ENCODE peak calls at places on chromosomes 1 and 21, in four cellular contexts. B, F, G and E are unnamed samples.

GRCh38 chr1:224620105-224620504 is 4.0 kb downstream of the CNIH3 start:
- DNase-seq in F (no peak), B (no peak), G (no peak), E (no peak)

GRCh38 chr21:16533692-16534407 is 804.1 kb downstream of the USP25 start:
- DNase-seq in F (no peak), G (no peak), B (no peak), E (peak)

GRCh38 chr1:244735404-244735803 is 82.5 kb downstream of the DESI2 start:
- DNase-seq in G (no peak), F (no peak), B (peak), E (no peak)

GRCh38 chr1:44294588-44295007 is 60.5 kb downstream of the ERI3 start:
- DNase-seq in G (no peak), F (no peak), B (no peak), E (peak)

GRCh38 chr1:194102607-194103006 is 916.2 kb upstream of the B3GALT2 start:
- DNase-seq in G (no peak), B (peak), F (no peak), E (no peak)

GRCh38 chr1:172051898-172052297 is 210.6 kb downstream of the DNM3 start:
- DNase-seq in B (no peak), G (no peak), F (no peak), E (no peak)

GRCh38 chr1:165734906-165735305 is 33.8 kb downstream of the TMCO1 start:
- DNase-seq in G (no peak), B (no peak), F (no peak), E (no peak)

GRCh38 chr1:75234499-75235064 is 100.4 kb downstream of the LHX8 start:
- DNase-seq in G (no peak), B (no peak), F (no peak), E (no peak)

GRCh38 chr1:230581446-230582079 is 60.7 kb upstream of the COG2 start:
- DNase-seq in B (no peak), G (no peak), F (no peak), E (no peak)

GRCh38 chr1:29047142-29047541 is 76.6 kb downstream of the TMEM200B start:
- DNase-seq in G (no peak), F (no peak), B (peak), E (no peak)

GRCh38 chr1:172917972-172918371 is 132.8 kb downstream of the TNFSF18 start:
- DNase-seq in B (peak), G (peak), F (no peak), E (no peak)

GRCh38 chr1:225280563-225280962 is 147.3 kb downstream of the LBR start:
- DNase-seq in F (no peak), B (no peak), G (no peak), E (no peak)

GRCh38 chr1:236002025-236002390 is 62.9 kb downstream of the NID1 start:
- DNase-seq in G (no peak), B (no peak), F (no peak), E (no peak)

GRCh38 chr21:45886610-45887026 is 95.0 kb upstream of the COL6A1 start:
- DNase-seq in G (no peak), F (peak), B (no peak), E (peak)

GRCh38 chr1:156387899-156388813 is 19.1 kb downstream of the RHBG start:
- DNase-seq in G (no peak), B (no peak), F (no peak), E (no peak)

GRCh38 chr1:225888898-225889690 is at the start of gene LEFTY1:
- DNase-seq in B (no peak), G (no peak), F (no peak), E (no peak)

GRCh38 chr1:209583408-209583807 is at the start of gene CAMK1G:
- DNase-seq in B (no peak), F (no peak), G (no peak), E (no peak)

GRCh38 chr1:21896652-21897532 is 40.2 kb downstream of the HSPG2 start:
- DNase-seq in B (no peak), F (no peak), G (peak), E (peak)

GRCh38 chr1:109488201-109488600 is 4.5 kb downstream of the ATXN7L2 start:
- DNase-seq in G (no peak), F (no peak), B (no peak), E (no peak)

GRCh38 chr1:11923069-11923826 is 3.0 kb downstream of the KIAA2013 start:
- DNase-seq in F (no peak), G (no peak), B (no peak), E (peak)

GRCh38 chr1:10078494-10078893 is 45.7 kb downstream of the UBE4B start:
- DNase-seq in G (no peak), F (no peak), B (no peak), E (no peak)

GRCh38 chr1:10074059-10074854 is 41.5 kb downstream of the UBE4B start:
- DNase-seq in F (peak), G (peak), B (peak), E (no peak)

GRCh38 chr1:10075732-10076131 is 43.0 kb downstream of the UBE4B start:
- DNase-seq in F (no peak), B (no peak), G (no peak), E (no peak)

GRCh38 chr1:10071640-10072039 is 38.9 kb downstream of the UBE4B start:
- DNase-seq in G (no peak), B (no peak), F (no peak), E (no peak)

DNA sequence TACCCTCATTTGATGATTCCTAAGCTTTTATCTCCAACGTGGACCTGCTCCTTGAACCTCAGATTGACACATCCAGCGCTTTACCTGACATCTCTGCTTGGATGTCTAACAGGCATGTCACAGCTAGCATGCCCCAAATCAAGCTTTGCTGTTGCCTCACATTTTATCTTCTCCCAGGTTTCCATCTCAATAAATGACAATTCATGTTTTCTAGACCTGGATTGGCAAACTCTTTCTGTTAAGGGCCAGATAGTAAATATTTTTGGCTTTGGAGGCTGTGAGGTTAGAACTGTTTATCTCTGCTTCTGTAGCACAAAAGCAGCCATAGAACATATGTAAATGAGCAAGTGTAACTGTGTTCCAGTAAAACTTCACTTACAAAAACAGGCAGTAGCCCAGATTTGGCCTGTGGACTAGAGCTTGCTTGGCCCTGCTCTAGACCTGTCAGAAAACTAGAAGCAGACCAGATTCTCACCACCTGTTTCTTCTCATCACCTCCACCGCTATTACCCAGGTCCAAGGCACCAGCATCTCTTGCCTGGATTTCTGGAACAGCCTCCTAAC is 42.2 kb downstream of the UBE4B start:
- DNase-seq in G (no peak), F (no peak), B (peak), E (no peak)
- H3K27ac ChIP-seq in G (no peak), F (no peak), B (peak), E (peak)

GRCh38 chr1:66371233-66372005 is 162.5 kb upstream of the SGIP1 start:
- DNase-seq in G (peak), F (no peak), B (no peak), E (no peak)
- TF ChIP-seq CTCF in G (no peak), F (no peak), B (no peak), E (no peak)

DNA sequence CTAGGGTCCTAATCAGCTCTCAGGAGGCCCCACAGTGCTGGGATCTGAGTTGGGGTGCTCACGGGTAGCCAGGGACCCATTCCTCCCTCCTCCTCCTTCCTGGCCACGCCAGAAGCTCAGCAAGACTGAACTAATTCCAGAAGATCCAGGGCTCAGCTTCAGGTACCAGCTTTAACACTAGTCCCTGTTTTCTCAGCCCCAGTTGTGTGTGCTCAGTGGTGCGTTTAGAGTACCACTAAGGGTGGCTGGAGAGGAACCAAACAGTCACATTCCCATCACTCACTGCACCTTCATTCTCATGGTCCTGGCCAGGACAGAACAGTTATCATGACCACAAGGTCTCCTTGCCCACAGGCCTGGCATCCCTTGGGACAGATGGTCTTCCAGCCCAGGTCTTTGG is 20.8 kb downstream of the PKP1 start:
- DNase-seq in G (no peak), B (no peak), F (no peak), E (no peak)
- H3K27ac ChIP-seq in G (no peak), B (peak), F (no peak), E (no peak)

GRCh38 chr1:15304708-15305326 is 57.8 kb downstream of the FHAD1 start:
- DNase-seq in B (peak), G (peak), F (peak), E (no peak)
- TF ChIP-seq CTCF in B (peak), G (peak), F (peak), E (peak)

DNA sequence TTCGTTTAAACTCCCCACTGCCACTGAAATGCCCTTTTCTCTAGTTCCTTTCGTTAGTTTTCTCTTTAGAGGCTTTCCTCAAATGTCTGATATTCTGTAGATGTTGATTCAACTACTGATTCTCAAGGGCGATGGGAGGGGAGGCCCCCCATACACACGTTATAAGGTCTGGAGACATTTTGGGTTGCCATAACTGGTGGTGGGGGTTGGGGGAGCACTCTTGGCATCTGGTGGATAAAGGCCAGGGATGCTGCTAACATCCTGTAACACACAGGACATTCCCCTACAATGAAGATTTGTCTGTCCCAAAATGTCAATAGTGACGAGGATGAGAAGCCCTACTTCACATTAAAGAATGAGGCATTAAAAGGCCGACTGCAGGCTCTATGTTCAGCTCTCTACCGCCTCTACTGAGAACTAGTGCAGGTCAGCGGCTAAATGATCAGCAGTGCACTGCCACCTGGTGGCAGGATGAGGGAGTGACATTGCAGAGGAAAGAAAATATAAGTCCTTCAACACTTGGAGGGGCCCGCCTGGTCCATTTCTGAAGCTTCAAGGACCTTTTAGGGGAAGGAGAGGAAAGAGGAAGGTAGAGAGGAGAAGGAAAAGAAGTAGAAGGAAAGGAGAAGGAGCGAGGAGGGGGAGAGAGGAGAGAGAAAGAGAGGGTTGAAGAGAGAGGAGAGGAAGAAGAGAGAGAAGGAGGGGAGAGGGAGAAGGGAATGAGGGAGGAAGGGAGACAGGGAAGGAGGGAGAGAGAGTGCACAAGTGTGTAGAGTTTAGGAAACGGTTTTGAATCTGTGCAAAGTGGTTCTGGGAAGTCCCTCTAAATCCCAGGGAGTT is 29.4 kb downstream of the ALG14 start:
- DNase-seq in B (peak), G (peak), F (peak), E (peak)
- H3K27ac ChIP-seq in B (no peak), G (no peak), F (no peak), E (peak)

GRCh38 chr1:2925291-2925690 is 96.0 kb upstream of the ACTRT2 start:
- DNase-seq in G (no peak), B (no peak), F (no peak), E (no peak)
- TF ChIP-seq CTCF in G (no peak), B (no peak), F (no peak), E (no peak)

GRCh38 chr1:151964510-151964909 is 29.1 kb downstream of the S100A10 start:
- DNase-seq in G (no peak), F (no peak), B (no peak), E (no peak)
- H3K27ac ChIP-seq in G (no peak), F (no peak), B (no peak), E (no peak)

GRCh38 chr1:54945393-54945936 is 35.0 kb upstream of the TMEM61 start:
- DNase-seq in B (peak), F (no peak), G (no peak), E (no peak)
- TF ChIP-seq CTCF in B (no peak), F (no peak), G (no peak), E (no peak)

GRCh38 chr1:59645893-59646292 is 168.9 kb upstream of the HOOK1 start:
- DNase-seq in G (no peak), B (no peak), F (no peak), E (no peak)
- H3K27ac ChIP-seq in G (no peak), B (no peak), F (no peak), E (no peak)